ENCODE peak calls at places on chromosome 18, in four cellular contexts. One of them, this sample, is unnamed. For H3K4me1, the result is how much of the 10 kb centered on the place peaks cover.

GRCh38 chr18:9608728-9609127 is 5.6 kb downstream of the PPP4R1 start:
- DNase-seq in mammary epithelial cell: no peak
- DNase-seq in hepatocyte: no peak
- DNase-seq in BE2C: no peak
- DNase-seq in this sample: no peak

GRCh38 chr18:72360628-72361027 is 183.5 kb downstream of the CBLN2 start:
- DNase-seq in mammary epithelial cell: no peak
- DNase-seq in hepatocyte: no peak
- DNase-seq in BE2C: no peak
- DNase-seq in this sample: no peak

GRCh38 chr18:47247833-47248609 is 3.4 kb downstream of the SKOR2 start:
- DNase-seq in mammary epithelial cell: no peak
- DNase-seq in hepatocyte: no peak
- DNase-seq in BE2C: no peak
- DNase-seq in this sample: no peak

GRCh38 chr18:7720395-7720794 is 153.3 kb downstream of the PTPRM start:
- DNase-seq in mammary epithelial cell: no peak
- DNase-seq in hepatocyte: no peak
- DNase-seq in BE2C: no peak
- DNase-seq in this sample: no peak

GRCh38 chr18:58785870-58786269 is 78.8 kb upstream of the ZNF532 start:
- DNase-seq in mammary epithelial cell: no peak
- DNase-seq in hepatocyte: no peak
- DNase-seq in BE2C: no peak
- DNase-seq in this sample: no peak

GRCh38 chr18:61096231-61096630 is 237.0 kb upstream of the CDH20 start:
- DNase-seq in mammary epithelial cell: no peak
- DNase-seq in hepatocyte: no peak
- DNase-seq in BE2C: no peak
- DNase-seq in this sample: no peak

GRCh38 chr18:58449366-58449935 is 179.4 kb downstream of the ALPK2 start:
- DNase-seq in mammary epithelial cell: peak
- DNase-seq in hepatocyte: no peak
- DNase-seq in BE2C: no peak
- DNase-seq in this sample: no peak

GRCh38 chr18:7899078-7899477 is 332.0 kb downstream of the PTPRM start:
- DNase-seq in mammary epithelial cell: no peak
- DNase-seq in hepatocyte: no peak
- DNase-seq in BE2C: no peak
- DNase-seq in this sample: no peak

GRCh38 chr18:58298251-58299134 is 254.5 kb downstream of the NEDD4L start:
- DNase-seq in mammary epithelial cell: no peak
- DNase-seq in hepatocyte: no peak
- DNase-seq in BE2C: no peak
- DNase-seq in this sample: no peak

GRCh38 chr18:31880186-31880898 is 62.6 kb downstream of the TRAPPC8 start:
- DNase-seq in mammary epithelial cell: no peak
- DNase-seq in hepatocyte: no peak
- DNase-seq in BE2C: no peak
- DNase-seq in this sample: no peak

GRCh38 chr18:77899972-77900754 is 650.5 kb downstream of the GALR1 start:
- DNase-seq in mammary epithelial cell: peak
- DNase-seq in hepatocyte: peak
- DNase-seq in BE2C: peak
- DNase-seq in this sample: peak

GRCh38 chr18:31230495-31230894 is 67.8 kb upstream of the DSC1 start:
- DNase-seq in mammary epithelial cell: peak
- DNase-seq in hepatocyte: peak
- DNase-seq in BE2C: no peak
- DNase-seq in this sample: no peak

GRCh38 chr18:52313213-52313612 is 26.8 kb upstream of the DCC start:
- DNase-seq in mammary epithelial cell: peak
- DNase-seq in hepatocyte: peak
- DNase-seq in BE2C: no peak
- DNase-seq in this sample: no peak

GRCh38 chr18:48904086-48904485 is 46.7 kb downstream of the SMAD7 start:
- DNase-seq in mammary epithelial cell: no peak
- DNase-seq in hepatocyte: no peak
- DNase-seq in BE2C: no peak
- DNase-seq in this sample: no peak

GRCh38 chr18:74172697-74173433 is 24.5 kb downstream of the TIMM21 start:
- DNase-seq in mammary epithelial cell: no peak
- DNase-seq in hepatocyte: no peak
- DNase-seq in BE2C: no peak
- DNase-seq in this sample: no peak

GRCh38 chr18:478679-479078 is 21.8 kb downstream of the COLEC12 start:
- DNase-seq in mammary epithelial cell: no peak
- DNase-seq in hepatocyte: no peak
- DNase-seq in BE2C: no peak
- DNase-seq in this sample: no peak

GRCh38 chr18:474416-474815 is 26.1 kb downstream of the COLEC12 start:
- DNase-seq in mammary epithelial cell: no peak
- DNase-seq in hepatocyte: no peak
- DNase-seq in BE2C: no peak
- DNase-seq in this sample: no peak

GRCh38 chr18:477565-477964 is 22.9 kb downstream of the COLEC12 start:
- DNase-seq in mammary epithelial cell: no peak
- DNase-seq in hepatocyte: no peak
- DNase-seq in BE2C: no peak
- DNase-seq in this sample: no peak

GRCh38 chr18:475202-475624 is 25.3 kb downstream of the COLEC12 start:
- DNase-seq in mammary epithelial cell: no peak
- DNase-seq in hepatocyte: no peak
- DNase-seq in BE2C: no peak
- DNase-seq in this sample: no peak

DNA sequence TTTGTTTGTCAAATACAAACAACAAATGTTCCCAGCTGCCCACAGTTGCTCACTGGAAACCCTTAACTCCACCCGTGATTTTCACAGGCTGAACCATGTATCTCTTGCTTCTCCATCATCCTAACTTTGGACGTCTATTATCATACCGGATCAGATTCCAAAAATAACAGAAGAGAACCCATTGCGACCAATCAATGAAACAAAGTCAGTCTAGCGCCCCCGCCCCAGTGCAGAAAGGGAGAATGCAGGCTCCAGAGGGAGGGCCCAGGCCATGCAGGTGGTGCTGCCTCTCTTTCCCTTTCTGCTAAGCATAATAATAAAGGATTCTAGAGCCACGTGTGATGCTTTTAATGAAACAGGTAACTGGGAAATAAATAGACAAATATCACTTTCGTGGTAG is 24.1 kb downstream of the COLEC12 start:
- DNase-seq in mammary epithelial cell: no peak
- DNase-seq in hepatocyte: no peak
- DNase-seq in BE2C: no peak
- DNase-seq in this sample: no peak
- H3K4me1 ChIP-seq in mammary epithelial cell: under half
- H3K4me1 ChIP-seq in hepatocyte: under half
- H3K4me1 ChIP-seq in BE2C: under half
- H3K4me1 ChIP-seq in this sample: under half

GRCh38 chr18:53797998-53798397 is 426.5 kb downstream of the MBD2 start:
- DNase-seq in mammary epithelial cell: no peak
- DNase-seq in hepatocyte: no peak
- DNase-seq in BE2C: no peak
- DNase-seq in this sample: no peak

GRCh38 chr18:53796042-53796729 is 428.3 kb downstream of the MBD2 start:
- DNase-seq in mammary epithelial cell: peak
- DNase-seq in hepatocyte: peak
- DNase-seq in BE2C: no peak
- DNase-seq in this sample: no peak

GRCh38 chr18:53798516-53798915 is 426.0 kb downstream of the MBD2 start:
- DNase-seq in mammary epithelial cell: no peak
- DNase-seq in hepatocyte: no peak
- DNase-seq in BE2C: no peak
- DNase-seq in this sample: no peak

GRCh38 chr18:53795610-53796009 is 428.9 kb downstream of the MBD2 start:
- DNase-seq in mammary epithelial cell: no peak
- DNase-seq in hepatocyte: no peak
- DNase-seq in BE2C: no peak
- DNase-seq in this sample: no peak

GRCh38 chr18:53799134-53799533 is 425.3 kb downstream of the MBD2 start:
- DNase-seq in mammary epithelial cell: peak
- DNase-seq in hepatocyte: no peak
- DNase-seq in BE2C: no peak
- DNase-seq in this sample: no peak
- H3K4me1 ChIP-seq in mammary epithelial cell: under half
- H3K4me1 ChIP-seq in hepatocyte: under half
- H3K4me1 ChIP-seq in BE2C: under half
- H3K4me1 ChIP-seq in this sample: under half

DNA sequence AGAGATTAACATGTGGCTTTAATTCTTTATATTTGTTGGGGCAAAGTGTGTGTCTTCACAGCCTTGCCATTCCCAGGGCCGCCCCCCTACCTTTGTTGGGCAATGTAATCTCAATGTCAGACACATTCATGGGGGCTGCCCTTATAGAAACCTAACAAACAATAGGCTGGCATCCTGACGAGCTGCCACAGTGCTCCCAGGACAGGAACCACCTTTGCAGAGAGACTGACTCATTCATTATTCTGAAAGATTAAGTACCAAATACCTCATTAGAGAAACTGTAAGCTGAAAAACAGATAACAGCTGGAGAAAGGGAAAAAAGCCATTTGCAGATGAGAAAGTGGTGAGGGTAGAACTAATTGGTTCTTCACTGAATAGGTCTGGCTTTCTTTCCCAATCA is 1587.5 kb upstream of the PIK3C3 start:
- DNase-seq in mammary epithelial cell: no peak
- DNase-seq in hepatocyte: no peak
- DNase-seq in BE2C: no peak
- DNase-seq in this sample: no peak
- H3K4me1 ChIP-seq in mammary epithelial cell: under half
- H3K4me1 ChIP-seq in hepatocyte: under half
- H3K4me1 ChIP-seq in BE2C: under half
- H3K4me1 ChIP-seq in this sample: under half

DNA sequence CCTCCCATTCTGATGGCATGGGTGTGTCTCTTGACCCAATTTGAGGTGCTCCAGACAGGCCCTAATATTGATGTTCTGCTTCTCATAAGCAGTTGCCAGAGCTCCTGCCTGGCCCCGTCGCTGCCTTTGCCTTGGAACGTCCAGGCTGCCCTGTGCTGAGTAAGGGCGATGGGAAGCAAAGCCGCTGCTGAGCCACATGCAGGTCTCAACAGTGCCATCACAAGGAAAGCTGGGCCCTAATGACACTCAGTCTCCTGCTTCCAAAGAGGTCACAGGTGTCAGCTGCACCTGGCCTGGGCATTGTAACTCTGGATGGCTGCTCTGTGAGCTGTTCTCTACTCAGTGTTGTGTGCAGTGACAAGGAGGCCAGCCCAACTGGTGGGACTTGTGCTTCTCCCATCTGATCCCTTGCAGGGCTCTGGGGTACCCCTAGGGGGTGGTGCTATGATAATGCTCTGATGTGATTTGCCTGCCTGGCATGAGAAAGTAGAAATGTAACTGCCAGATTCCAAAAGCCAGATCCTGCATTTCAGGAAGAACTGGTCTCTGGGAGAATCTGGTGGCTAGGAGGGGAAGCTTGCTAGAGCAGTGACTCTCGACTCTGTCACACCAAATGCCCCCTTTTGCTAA is 8.7 kb downstream of the TTC39C start:
- DNase-seq in mammary epithelial cell: no peak
- DNase-seq in hepatocyte: peak
- DNase-seq in BE2C: peak
- DNase-seq in this sample: no peak
- H3K4me1 ChIP-seq in mammary epithelial cell: under half
- H3K4me1 ChIP-seq in hepatocyte: under half
- H3K4me1 ChIP-seq in BE2C: under half
- H3K4me1 ChIP-seq in this sample: under half

GRCh38 chr18:13183359-13183758 is 35.2 kb upstream of the LDLRAD4 start:
- DNase-seq in mammary epithelial cell: no peak
- DNase-seq in hepatocyte: no peak
- DNase-seq in BE2C: no peak
- DNase-seq in this sample: no peak
- H3K4me1 ChIP-seq in mammary epithelial cell: under half
- H3K4me1 ChIP-seq in hepatocyte: under half
- H3K4me1 ChIP-seq in BE2C: under half
- H3K4me1 ChIP-seq in this sample: under half

DNA sequence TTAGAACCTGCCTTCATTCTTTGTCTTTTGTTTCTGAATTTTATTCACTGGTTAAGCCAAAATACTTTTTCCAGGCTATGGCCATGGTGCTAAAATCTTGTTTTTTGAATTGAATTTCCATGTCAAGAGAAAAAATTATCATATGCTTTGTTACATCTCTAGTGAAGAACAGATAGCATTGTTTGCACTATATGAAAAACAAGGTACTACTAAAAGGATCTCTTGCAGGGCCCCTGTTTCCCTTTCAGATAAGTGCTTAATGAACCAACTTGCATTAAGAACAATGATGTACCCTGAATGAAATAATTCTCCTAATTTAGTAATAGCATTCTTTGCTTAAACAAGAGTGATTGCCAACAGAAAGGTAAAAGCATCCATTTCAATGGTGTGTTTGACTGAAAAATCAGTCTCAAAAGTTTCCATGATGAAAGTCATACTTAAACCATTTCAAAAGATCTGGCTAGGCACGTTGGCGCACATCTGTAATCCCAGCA is 4.3 kb upstream of the MYL12B start:
- DNase-seq in mammary epithelial cell: no peak
- DNase-seq in hepatocyte: no peak
- DNase-seq in BE2C: no peak
- DNase-seq in this sample: no peak
- H3K4me1 ChIP-seq in mammary epithelial cell: under half
- H3K4me1 ChIP-seq in hepatocyte: under half
- H3K4me1 ChIP-seq in BE2C: under half
- H3K4me1 ChIP-seq in this sample: half or more

GRCh38 chr18:28036481-28036880 is 140.4 kb downstream of the CDH2 start:
- DNase-seq in mammary epithelial cell: no peak
- DNase-seq in hepatocyte: no peak
- DNase-seq in BE2C: no peak
- DNase-seq in this sample: no peak
- H3K4me1 ChIP-seq in mammary epithelial cell: under half
- H3K4me1 ChIP-seq in hepatocyte: under half
- H3K4me1 ChIP-seq in BE2C: under half
- H3K4me1 ChIP-seq in this sample: half or more

GRCh38 chr18:51150430-51150746 is 47.1 kb downstream of the MEX3C start:
- DNase-seq in mammary epithelial cell: no peak
- DNase-seq in hepatocyte: no peak
- DNase-seq in BE2C: no peak
- DNase-seq in this sample: no peak
- H3K4me1 ChIP-seq in mammary epithelial cell: under half
- H3K4me1 ChIP-seq in hepatocyte: under half
- H3K4me1 ChIP-seq in BE2C: under half
- H3K4me1 ChIP-seq in this sample: under half

This sample was measured in left ventricle myocardium inferior.